ENCODE peak calls at places on chromosomes 5 and 9, in eight cellular contexts. X is HCEC 1CT; I is retinal pigment epithelial cell; Z is posterior vena cava; W is NCI-H446; P is effector memory CD8-positive, alpha-beta T cell; U is T-helper 9 cell; N is ascending aorta. F is an unnamed sample.
A peak's percentile ranks its signal among the peaks of the same experiment; 100 is the strongest.

GRCh38 chr9:19875291-19875910 is 86.6 kb upstream of the SLC24A2 start:
- DNase-seq in N (no peak), P (no peak), W (no peak), Z (no peak), X (peak; percentile 31), I (no peak), U (no peak), F (no peak)

GRCh38 chr9:33246269-33246860 is 6.4 kb downstream of the SPINK4 start:
- DNase-seq in N (no peak), X (no peak), W (no peak), Z (no peak), P (no peak), I (no peak), U (no peak), F (no peak)

GRCh38 chr9:34154052-34154451 is 24.8 kb upstream of the UBAP1 start:
- DNase-seq in P (no peak), W (no peak), Z (no peak), I (no peak), X (no peak), N (no peak), U (no peak), F (no peak)

GRCh38 chr5:81140942-81141341 is 92.2 kb upstream of the CKMT2 start:
- DNase-seq in U (no peak), W (no peak), X (peak; percentile 57), N (no peak), I (no peak), P (no peak), Z (no peak), F (no peak)

GRCh38 chr9:2126331-2126789 is 111.2 kb downstream of the SMARCA2 start:
- DNase-seq in U (no peak), N (no peak), P (no peak), X (peak; percentile 41), I (no peak), W (no peak), Z (no peak), F (no peak)

GRCh38 chr5:13745508-13745907 is 199.0 kb downstream of the DNAH5 start:
- DNase-seq in Z (no peak), N (no peak), P (no peak), X (peak; percentile 86), U (no peak), W (no peak), I (no peak), F (no peak)

GRCh38 chr5:139669681-139670368 is 21.7 kb downstream of the CXXC5 start:
- DNase-seq in X (no peak), N (no peak), P (peak; percentile 35), W (no peak), I (no peak), U (no peak), Z (no peak), F (no peak)

GRCh38 chr5:114238771-114239313 is 123.0 kb upstream of the KCNN2 start:
- DNase-seq in W (no peak), U (no peak), I (no peak), N (no peak), P (no peak), X (peak; percentile 20), Z (no peak), F (no peak)

GRCh38 chr9:77764894-77765780 is 117.0 kb upstream of the GNA14 start:
- DNase-seq in P (no peak), U (no peak), Z (no peak), I (no peak), X (peak; percentile 62), W (no peak), N (no peak), F (no peak)

GRCh38 chr9:124239249-124240073 is 18.3 kb upstream of the NEK6 start:
- DNase-seq in U (no peak), Z (peak; percentile 48), W (no peak), P (no peak), I (no peak), N (no peak), X (no peak), F (no peak)

GRCh38 chr9:38110476-38110875 is 41.4 kb upstream of the SHB start:
- DNase-seq in I (no peak), N (no peak), X (no peak), P (no peak), W (no peak), U (no peak), Z (no peak), F (no peak)

GRCh38 chr5:112024769-112025168 is 267.8 kb upstream of the NREP start:
- DNase-seq in U (no peak), W (no peak), Z (no peak), I (no peak), X (no peak), P (no peak), N (no peak), F (no peak)

GRCh38 chr9:20671635-20672034 is 12.4 kb upstream of the FOCAD start:
- DNase-seq in W (no peak), I (no peak), X (no peak), U (no peak), Z (no peak), N (no peak), P (no peak), F (no peak)

GRCh38 chr5:93604119-93604963 is 21.3 kb downstream of the NR2F1 start:
- DNase-seq in N (no peak), W (no peak), X (no peak), U (no peak), Z (peak; percentile 88), I (no peak), P (no peak), F (no peak)

GRCh38 chr5:165805756-165806155 is 2300.3 kb downstream of the MAT2B start:
- DNase-seq in X (peak; percentile 54), U (no peak), W (no peak), Z (no peak), I (no peak), N (no peak), P (no peak), F (no peak)

GRCh38 chr5:41193462-41194166 is 19.7 kb downstream of the C6 start:
- DNase-seq in X (peak; percentile 20), U (no peak), Z (peak; percentile 99), P (no peak), W (peak; percentile 99), I (peak; percentile 32), N (peak; percentile 87), F (no peak)

GRCh38 chr9:134605351-134605968 is 36.1 kb upstream of the COL5A1 start:
- DNase-seq in X (no peak), I (no peak), P (no peak), N (no peak), U (no peak), W (no peak), Z (peak; percentile 53), F (no peak)

GRCh38 chr5:151227918-151228447 is 4.1 kb upstream of the CCDC69 start:
- DNase-seq in Z (no peak), I (no peak), P (no peak), W (no peak), N (no peak), X (no peak), U (no peak), F (no peak)

GRCh38 chr5:107555425-107556090 is 115.2 kb downstream of the EFNA5 start:
- DNase-seq in U (no peak), W (no peak), N (no peak), X (peak; percentile 72), P (no peak), Z (no peak), I (peak; percentile 89), F (no peak)

GRCh38 chr5:61589961-61590360 is 257.9 kb downstream of the ZSWIM6 start:
- DNase-seq in Z (no peak), X (no peak), W (no peak), I (no peak), N (no peak), U (no peak), P (no peak), F (no peak)

F was measured in effector CD8-positive, alpha-beta T cell.